ENCODE peak calls at places on chromosomes 3 and 15, in six cellular contexts. U is stimulated activated CD4-positive, alpha-beta T cell treated with anti-CD3 and anti-CD28 coated beads, Interleukin-1b, Interleukin-23, amount 100 ng/mL, for 48 hours; X is NCI-H1105 treated with DMSO at 0.1 percent for 48 hours; V is NCI-H524 treated with DMSO at 0.1 percent for 48 hours; N is stimulated activated CD8-positive, alpha-beta memory T cell treated with anti-CD3 and anti-CD28 coated beads, Interleukin-4, amount 100 ng/mL, for 1 hour; G is CD4-positive, alpha-beta T cell. H is an unnamed sample.

GRCh38 chr3:169400205-169400604 is 263.3 kb downstream of the MECOM start:
- DNase-seq in U (no peak), X (no peak), V (no peak), N (no peak), G (no peak), H (no peak)

GRCh38 chr15:74780983-74781672 is 752 bp upstream of the CSK start:
- DNase-seq in U (peak; percentile 49), X (no peak), V (no peak), N (no peak), G (peak; percentile 46), H (no peak)

GRCh38 chr3:139339219-139339906 is 4.5 kb upstream of the MRPS22 start:
- DNase-seq in U (no peak), X (no peak), V (no peak), N (no peak), G (no peak), H (no peak)

GRCh38 chr15:60594071-60594470 is 115.1 kb upstream of the ICE2 start:
- DNase-seq in U (no peak), X (no peak), V (no peak), N (no peak), G (no peak), H (peak; percentile 25)

GRCh38 chr3:49721861-49722781 is 1.6 kb downstream of the GMPPB start:
- DNase-seq in U (no peak), X (no peak), V (no peak), N (no peak), G (no peak), H (no peak)

GRCh38 chr15:100570282-100570681 is 31.7 kb downstream of the LINS1 start:
- DNase-seq in U (no peak), X (no peak), V (no peak), N (no peak), G (no peak), H (no peak)

GRCh38 chr3:124701687-124702086 is 28.6 kb upstream of the UMPS start:
- DNase-seq in U (no peak), X (no peak), V (no peak), N (no peak), G (no peak), H (peak; percentile 38)

GRCh38 chr3:71532639-71533395 is 50.7 kb downstream of the FOXP1 start:
- DNase-seq in U (no peak), X (no peak), V (no peak), N (no peak), G (no peak), H (peak; percentile 88)

GRCh38 chr3:184227481-184227935 is 1.9 kb upstream of the VWA5B2 start:
- DNase-seq in U (peak; percentile 43), X (peak; percentile 56), V (peak; percentile 16), N (peak; percentile 21), G (peak; percentile 44), H (peak; percentile 47)

GRCh38 chr15:90987561-90988141 is 6.7 kb downstream of the PRC1 start:
- DNase-seq in U (no peak), X (no peak), V (no peak), N (no peak), G (no peak), H (no peak)

GRCh38 chr3:56915969-56916586 is 114.3 kb upstream of the ARHGEF3 start:
- DNase-seq in U (peak; percentile 84), X (no peak), V (no peak), N (peak; percentile 40), G (peak; percentile 64), H (no peak)

GRCh38 chr3:18444597-18445420 is 19.7 kb upstream of the SATB1 start:
- DNase-seq in U (peak; percentile 85), X (peak; percentile 49), V (no peak), N (peak; percentile 51), G (peak; percentile 78), H (peak; percentile 36)

GRCh38 chr3:128281461-128282367 is 128.4 kb downstream of the EEFSEC start:
- DNase-seq in U (no peak), X (no peak), V (no peak), N (no peak), G (no peak), H (no peak)

GRCh38 chr15:29403778-29404177 is 134.2 kb upstream of the NSMCE3 start:
- DNase-seq in U (no peak), X (no peak), V (no peak), N (no peak), G (no peak), H (no peak)

GRCh38 chr3:12556243-12556722 is 604 bp upstream of the MKRN2 start:
- DNase-seq in U (no peak), X (no peak), V (no peak), N (no peak), G (no peak), H (no peak)

GRCh38 chr3:108008106-108008505 is 82.7 kb downstream of the CD47 start:
- DNase-seq in U (no peak), X (no peak), V (no peak), N (no peak), G (no peak), H (no peak)

GRCh38 chr3:190092250-190092649 is 28.4 kb downstream of the P3H2 start:
- DNase-seq in U (no peak), X (no peak), V (peak; percentile 68), N (no peak), G (no peak), H (peak; percentile 57)

H was measured in MCF 10A.